ENCODE peak calls at places on chromosomes 11 and 22, in nine cellular contexts. One of them, this sample, is unnamed. For H3K9me3, the result is how much of the 10 kb centered on the place peaks cover.

GRCh38 chr11:130133716-130134115 is 25.9 kb upstream of the ST14 start:
- DNase-seq in left ventricle myocardium inferior: no peak
- DNase-seq in uterus: no peak
- DNase-seq in tibial nerve: no peak
- DNase-seq in pancreas: no peak
- DNase-seq in stomach: no peak
- DNase-seq in lung: no peak
- DNase-seq in GM23248: no peak
- DNase-seq in cardiac muscle cell: no peak
- DNase-seq in this sample: no peak

GRCh38 chr11:17525570-17525969 is 18.6 kb downstream of the USH1C start:
- DNase-seq in left ventricle myocardium inferior: no peak
- DNase-seq in uterus: no peak
- DNase-seq in tibial nerve: no peak
- DNase-seq in pancreas: no peak
- DNase-seq in stomach: no peak
- DNase-seq in lung: no peak
- DNase-seq in GM23248: no peak
- DNase-seq in cardiac muscle cell: no peak
- DNase-seq in this sample: no peak

GRCh38 chr11:64916040-64916847 is 765 bp downstream of the ATG2A start:
- DNase-seq in left ventricle myocardium inferior: no peak
- DNase-seq in uterus: peak
- DNase-seq in tibial nerve: peak
- DNase-seq in pancreas: peak
- DNase-seq in stomach: peak
- DNase-seq in lung: peak
- DNase-seq in GM23248: peak
- DNase-seq in cardiac muscle cell: peak
- DNase-seq in this sample: no peak

GRCh38 chr11:125451400-125452124 is 44.5 kb downstream of the FEZ1 start:
- DNase-seq in left ventricle myocardium inferior: peak
- DNase-seq in uterus: peak
- DNase-seq in tibial nerve: peak
- DNase-seq in pancreas: peak
- DNase-seq in stomach: peak
- DNase-seq in lung: no peak
- DNase-seq in GM23248: peak
- DNase-seq in cardiac muscle cell: peak
- DNase-seq in this sample: no peak

GRCh38 chr22:11605468-11605981 is 3922.5 kb upstream of the OR11H1 start:
- DNase-seq in left ventricle myocardium inferior: no peak
- DNase-seq in uterus: no peak
- DNase-seq in tibial nerve: no peak
- DNase-seq in pancreas: no peak
- DNase-seq in stomach: no peak
- DNase-seq in lung: no peak
- DNase-seq in GM23248: no peak
- DNase-seq in cardiac muscle cell: no peak
- DNase-seq in this sample: no peak

GRCh38 chr11:77819921-77820564 is 479 bp downstream of the RSF1 start:
- DNase-seq in left ventricle myocardium inferior: peak
- DNase-seq in uterus: peak
- DNase-seq in tibial nerve: peak
- DNase-seq in pancreas: no peak
- DNase-seq in stomach: peak
- DNase-seq in lung: peak
- DNase-seq in GM23248: peak
- DNase-seq in cardiac muscle cell: peak
- DNase-seq in this sample: no peak

GRCh38 chr11:118142081-118142480 is 10.5 kb downstream of the SCN4B start:
- DNase-seq in left ventricle myocardium inferior: no peak
- DNase-seq in uterus: no peak
- DNase-seq in tibial nerve: no peak
- DNase-seq in pancreas: no peak
- DNase-seq in stomach: no peak
- DNase-seq in lung: no peak
- DNase-seq in GM23248: peak
- DNase-seq in cardiac muscle cell: peak
- DNase-seq in this sample: no peak

GRCh38 chr22:41739576-41739975 is 40.3 kb downstream of the MEI1 start:
- DNase-seq in left ventricle myocardium inferior: no peak
- DNase-seq in uterus: no peak
- DNase-seq in tibial nerve: no peak
- DNase-seq in pancreas: no peak
- DNase-seq in stomach: no peak
- DNase-seq in lung: no peak
- DNase-seq in GM23248: no peak
- DNase-seq in cardiac muscle cell: no peak
- DNase-seq in this sample: no peak

DNA sequence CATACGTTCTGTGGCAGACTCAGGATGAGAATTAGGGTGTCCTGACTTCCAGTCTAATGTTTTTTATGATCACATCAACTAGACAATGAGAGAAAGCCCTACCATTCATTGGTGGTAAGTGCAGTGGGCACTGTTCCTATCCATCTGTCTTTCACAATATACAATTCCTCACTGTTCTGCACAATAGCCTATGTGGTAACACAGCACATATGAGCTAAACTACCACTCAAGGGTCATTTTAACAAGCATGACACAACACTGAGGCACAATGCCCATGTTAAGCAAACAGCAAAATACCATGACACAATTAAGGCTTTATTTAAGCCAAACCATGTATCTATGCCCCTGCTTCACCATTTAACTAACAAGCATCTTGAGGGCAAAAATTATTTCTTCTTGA is 52.3 kb downstream of the SIK3 start:
- DNase-seq in left ventricle myocardium inferior: no peak
- DNase-seq in uterus: no peak
- DNase-seq in tibial nerve: no peak
- DNase-seq in pancreas: no peak
- DNase-seq in stomach: no peak
- DNase-seq in lung: peak
- DNase-seq in GM23248: peak
- DNase-seq in cardiac muscle cell: peak
- DNase-seq in this sample: no peak
- H3K9me3 ChIP-seq in left ventricle myocardium inferior: under half
- H3K9me3 ChIP-seq in uterus: under half
- H3K9me3 ChIP-seq in tibial nerve: under half
- H3K9me3 ChIP-seq in pancreas: under half
- H3K9me3 ChIP-seq in stomach: under half
- H3K9me3 ChIP-seq in lung: under half
- H3K9me3 ChIP-seq in GM23248: under half
- H3K9me3 ChIP-seq in cardiac muscle cell: under half
- H3K9me3 ChIP-seq in this sample: under half

DNA sequence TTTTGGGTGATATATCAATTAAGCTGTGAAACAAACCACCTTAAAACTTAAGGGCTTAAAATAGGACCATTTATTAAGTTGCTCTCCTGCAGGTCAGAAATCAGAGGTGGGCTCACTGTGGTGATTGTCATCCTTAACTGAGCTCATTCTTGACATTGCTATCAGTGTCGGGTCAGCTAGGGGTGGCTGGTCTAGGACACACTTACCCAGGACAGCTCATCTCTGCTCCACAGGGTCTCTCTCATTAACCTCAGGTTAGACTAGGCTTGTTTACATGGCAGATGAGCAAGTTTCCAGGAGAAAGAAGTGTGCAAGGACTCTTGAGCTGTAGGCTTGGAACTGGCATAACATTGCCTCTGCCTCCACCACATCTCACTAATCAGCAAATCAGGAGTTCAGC is 601.0 kb upstream of the RAG2 start:
- DNase-seq in left ventricle myocardium inferior: no peak
- DNase-seq in uterus: no peak
- DNase-seq in tibial nerve: no peak
- DNase-seq in pancreas: no peak
- DNase-seq in stomach: no peak
- DNase-seq in lung: no peak
- DNase-seq in GM23248: no peak
- DNase-seq in cardiac muscle cell: no peak
- DNase-seq in this sample: no peak
- H3K9me3 ChIP-seq in left ventricle myocardium inferior: under half
- H3K9me3 ChIP-seq in uterus: under half
- H3K9me3 ChIP-seq in tibial nerve: under half
- H3K9me3 ChIP-seq in pancreas: under half
- H3K9me3 ChIP-seq in stomach: under half
- H3K9me3 ChIP-seq in lung: under half
- H3K9me3 ChIP-seq in GM23248: under half
- H3K9me3 ChIP-seq in cardiac muscle cell: under half
- H3K9me3 ChIP-seq in this sample: under half

GRCh38 chr22:48663297-48663696 is 1164.4 kb downstream of the BRD1 start:
- DNase-seq in left ventricle myocardium inferior: no peak
- DNase-seq in uterus: no peak
- DNase-seq in tibial nerve: no peak
- DNase-seq in pancreas: no peak
- DNase-seq in stomach: no peak
- DNase-seq in lung: no peak
- DNase-seq in GM23248: no peak
- DNase-seq in cardiac muscle cell: no peak
- DNase-seq in this sample: no peak

GRCh38 chr22:48661984-48662383 is 1165.7 kb downstream of the BRD1 start:
- DNase-seq in left ventricle myocardium inferior: no peak
- DNase-seq in uterus: no peak
- DNase-seq in tibial nerve: no peak
- DNase-seq in pancreas: peak
- DNase-seq in stomach: no peak
- DNase-seq in lung: no peak
- DNase-seq in GM23248: no peak
- DNase-seq in cardiac muscle cell: no peak
- DNase-seq in this sample: no peak

GRCh38 chr22:48664586-48664985 is 1163.1 kb downstream of the BRD1 start:
- DNase-seq in left ventricle myocardium inferior: no peak
- DNase-seq in uterus: no peak
- DNase-seq in tibial nerve: no peak
- DNase-seq in pancreas: no peak
- DNase-seq in stomach: no peak
- DNase-seq in lung: no peak
- DNase-seq in GM23248: no peak
- DNase-seq in cardiac muscle cell: no peak
- DNase-seq in this sample: no peak

GRCh38 chr22:48660795-48661740 is 1166.6 kb downstream of the BRD1 start:
- DNase-seq in left ventricle myocardium inferior: no peak
- DNase-seq in uterus: no peak
- DNase-seq in tibial nerve: no peak
- DNase-seq in pancreas: peak
- DNase-seq in stomach: no peak
- DNase-seq in lung: no peak
- DNase-seq in GM23248: no peak
- DNase-seq in cardiac muscle cell: no peak
- DNase-seq in this sample: no peak

GRCh38 chr22:48662476-48663150 is 1165.1 kb downstream of the BRD1 start:
- DNase-seq in left ventricle myocardium inferior: no peak
- DNase-seq in uterus: no peak
- DNase-seq in tibial nerve: no peak
- DNase-seq in pancreas: peak
- DNase-seq in stomach: no peak
- DNase-seq in lung: no peak
- DNase-seq in GM23248: no peak
- DNase-seq in cardiac muscle cell: no peak
- DNase-seq in this sample: no peak
- H3K9me3 ChIP-seq in left ventricle myocardium inferior: under half
- H3K9me3 ChIP-seq in uterus: under half
- H3K9me3 ChIP-seq in tibial nerve: under half
- H3K9me3 ChIP-seq in pancreas: under half
- H3K9me3 ChIP-seq in stomach: under half
- H3K9me3 ChIP-seq in lung: under half
- H3K9me3 ChIP-seq in GM23248: under half
- H3K9me3 ChIP-seq in cardiac muscle cell: under half
- H3K9me3 ChIP-seq in this sample: under half

GRCh38 chr11:6599449-6599848 is 4.0 kb downstream of the RRP8 start:
- DNase-seq in left ventricle myocardium inferior: no peak
- DNase-seq in uterus: peak
- DNase-seq in tibial nerve: no peak
- DNase-seq in pancreas: no peak
- DNase-seq in stomach: no peak
- DNase-seq in lung: no peak
- DNase-seq in GM23248: no peak
- DNase-seq in cardiac muscle cell: no peak
- DNase-seq in this sample: no peak
- H3K9me3 ChIP-seq in left ventricle myocardium inferior: under half
- H3K9me3 ChIP-seq in uterus: under half
- H3K9me3 ChIP-seq in tibial nerve: under half
- H3K9me3 ChIP-seq in pancreas: under half
- H3K9me3 ChIP-seq in stomach: under half
- H3K9me3 ChIP-seq in lung: under half
- H3K9me3 ChIP-seq in GM23248: under half
- H3K9me3 ChIP-seq in cardiac muscle cell: under half
- H3K9me3 ChIP-seq in this sample: under half

This sample was measured in thoracic aorta.